ENCODE peak calls at places on chromosome 7, in four cellular contexts. One of them, this sample, is unnamed.

GRCh38 chr7:83820641-83821040 is 171.7 kb upstream of the SEMA3E start:
- DNase-seq in endodermal cell: no peak
- DNase-seq in Peyer's patch: no peak
- DNase-seq in upper lobe of right lung: no peak
- DNase-seq in this sample: no peak

GRCh38 chr7:26664735-26665420 is 199.5 kb downstream of the SKAP2 start:
- DNase-seq in endodermal cell: no peak
- DNase-seq in Peyer's patch: no peak
- DNase-seq in upper lobe of right lung: no peak
- DNase-seq in this sample: peak; percentile 64

GRCh38 chr7:158649279-158649678 is 55.3 kb downstream of the NCAPG2 start:
- DNase-seq in endodermal cell: no peak
- DNase-seq in Peyer's patch: no peak
- DNase-seq in upper lobe of right lung: no peak
- DNase-seq in this sample: peak; percentile 26

GRCh38 chr7:27175005-27175625 is 995 bp upstream of the HOXA10 start:
- DNase-seq in endodermal cell: peak; percentile 72
- DNase-seq in Peyer's patch: no peak
- DNase-seq in upper lobe of right lung: peak; percentile 52
- DNase-seq in this sample: no peak

GRCh38 chr7:112416127-112416526 is 34.1 kb upstream of the IFRD1 start:
- DNase-seq in endodermal cell: no peak
- DNase-seq in Peyer's patch: no peak
- DNase-seq in upper lobe of right lung: no peak
- DNase-seq in this sample: no peak

GRCh38 chr7:40457776-40458480 is 323.1 kb downstream of the SUGCT start:
- DNase-seq in endodermal cell: no peak
- DNase-seq in Peyer's patch: no peak
- DNase-seq in upper lobe of right lung: no peak
- DNase-seq in this sample: no peak

GRCh38 chr7:44977304-44977858 is 1.4 kb downstream of the MYO1G start:
- DNase-seq in endodermal cell: no peak
- DNase-seq in Peyer's patch: no peak
- DNase-seq in upper lobe of right lung: no peak
- DNase-seq in this sample: no peak

GRCh38 chr7:65812281-65812680 is 60.6 kb upstream of the VKORC1L1 start:
- DNase-seq in endodermal cell: no peak
- DNase-seq in Peyer's patch: no peak
- DNase-seq in upper lobe of right lung: no peak
- DNase-seq in this sample: no peak

DNA sequence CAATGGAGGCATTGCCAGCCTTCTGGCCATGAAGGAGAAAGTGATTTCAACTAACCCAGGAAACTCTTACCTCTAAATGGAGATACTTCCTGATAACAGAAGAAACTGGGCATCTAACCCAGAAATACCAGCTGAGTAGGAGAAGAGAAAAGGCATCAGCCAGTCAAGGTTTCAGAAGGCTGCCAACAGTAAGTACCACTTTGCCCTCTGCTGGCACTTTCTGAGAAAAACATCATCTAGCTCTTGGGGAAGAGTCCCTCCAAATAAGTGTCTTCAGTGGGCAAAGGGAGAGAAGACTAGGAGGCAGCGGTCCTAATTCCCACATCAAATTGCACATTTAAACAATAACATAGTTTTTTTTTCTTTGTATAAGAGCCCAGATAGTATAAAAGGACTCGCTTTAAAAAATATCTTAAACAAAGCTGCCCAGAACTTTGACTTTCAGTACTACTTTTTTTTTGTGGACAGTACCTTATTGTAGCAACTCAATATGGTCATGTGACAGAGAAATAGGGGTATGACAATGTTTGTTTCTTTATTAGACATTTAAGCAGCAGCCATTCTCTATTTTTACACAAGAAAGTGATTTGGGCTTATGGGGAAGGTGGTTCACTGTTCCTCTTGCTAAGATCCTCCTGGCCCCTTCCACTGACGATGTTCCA is 157.3 kb downstream of the CTTNBP2 start:
- DNase-seq in endodermal cell: peak; percentile 75
- DNase-seq in Peyer's patch: no peak
- DNase-seq in upper lobe of right lung: no peak
- DNase-seq in this sample: no peak
- TF ChIP-seq CTCF in endodermal cell: peak; percentile 86
- TF ChIP-seq CTCF in Peyer's patch: peak; percentile 76
- TF ChIP-seq CTCF in upper lobe of right lung: peak; percentile 48
- TF ChIP-seq CTCF in this sample: peak; percentile 79

GRCh38 chr7:141702047-141702567 is at the start of gene DENND11:
- DNase-seq in endodermal cell: peak; percentile 75
- DNase-seq in Peyer's patch: peak; percentile 75
- DNase-seq in upper lobe of right lung: peak; percentile 81
- DNase-seq in this sample: no peak

GRCh38 chr7:141701489-141702046 is 398 bp downstream of the DENND11 start:
- DNase-seq in endodermal cell: peak; percentile 81
- DNase-seq in Peyer's patch: peak; percentile 62
- DNase-seq in upper lobe of right lung: peak; percentile 74
- DNase-seq in this sample: no peak

GRCh38 chr7:141699860-141700259 is 2.1 kb downstream of the DENND11 start:
- DNase-seq in endodermal cell: no peak
- DNase-seq in Peyer's patch: no peak
- DNase-seq in upper lobe of right lung: no peak
- DNase-seq in this sample: no peak

GRCh38 chr7:141700848-141701371 is 1.1 kb downstream of the DENND11 start:
- DNase-seq in endodermal cell: peak; percentile 77
- DNase-seq in Peyer's patch: no peak
- DNase-seq in upper lobe of right lung: no peak
- DNase-seq in this sample: no peak

DNA sequence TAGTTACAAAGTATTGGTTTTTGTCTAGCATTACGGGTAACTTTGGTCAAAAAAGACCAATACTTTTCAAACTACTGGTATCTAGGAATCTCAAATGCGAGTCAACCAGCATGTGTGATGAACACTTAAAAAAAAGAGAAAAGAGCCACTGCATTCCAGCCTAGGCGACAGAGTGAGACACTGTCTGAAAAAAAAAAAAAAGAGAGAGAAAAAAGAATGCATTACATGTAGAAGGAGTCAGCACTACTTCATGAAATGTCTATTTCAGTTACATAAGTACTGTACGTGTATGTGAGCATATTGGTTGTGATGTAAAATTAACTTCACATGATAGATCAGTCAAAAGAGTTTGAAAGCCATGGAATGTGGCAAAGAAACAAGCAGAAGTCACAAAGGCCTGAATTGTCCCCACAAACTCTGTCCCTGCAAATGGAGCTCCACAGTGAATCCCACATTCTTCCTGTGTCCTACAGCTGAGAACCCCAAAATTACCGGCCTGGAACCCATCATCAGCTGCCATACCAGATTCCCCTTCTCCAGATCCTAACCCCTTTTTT is 1.6 kb downstream of the DENND11 start:
- DNase-seq in endodermal cell: no peak
- DNase-seq in Peyer's patch: no peak
- DNase-seq in upper lobe of right lung: no peak
- DNase-seq in this sample: no peak
- H3K4me3 ChIP-seq in endodermal cell: peak overlapping the region; percentile 72
- H3K4me3 ChIP-seq in Peyer's patch: peak overlapping the region; percentile 85
- H3K4me3 ChIP-seq in upper lobe of right lung: peak overlapping the region; percentile 73
- H3K4me3 ChIP-seq in this sample: peak overlapping the region; percentile 46

GRCh38 chr7:155663942-155664341 is 19.5 kb downstream of the RBM33 start:
- DNase-seq in endodermal cell: no peak
- DNase-seq in Peyer's patch: no peak
- DNase-seq in upper lobe of right lung: no peak
- DNase-seq in this sample: no peak

GRCh38 chr7:155662343-155663043 is 18.0 kb downstream of the RBM33 start:
- DNase-seq in endodermal cell: no peak
- DNase-seq in Peyer's patch: no peak
- DNase-seq in upper lobe of right lung: no peak
- DNase-seq in this sample: no peak

GRCh38 chr7:155667241-155667849 is 22.9 kb downstream of the RBM33 start:
- DNase-seq in endodermal cell: no peak
- DNase-seq in Peyer's patch: no peak
- DNase-seq in upper lobe of right lung: no peak
- DNase-seq in this sample: no peak

GRCh38 chr7:155665957-155666287 is 21.5 kb downstream of the RBM33 start:
- DNase-seq in endodermal cell: no peak
- DNase-seq in Peyer's patch: no peak
- DNase-seq in upper lobe of right lung: no peak
- DNase-seq in this sample: peak; percentile 80

DNA sequence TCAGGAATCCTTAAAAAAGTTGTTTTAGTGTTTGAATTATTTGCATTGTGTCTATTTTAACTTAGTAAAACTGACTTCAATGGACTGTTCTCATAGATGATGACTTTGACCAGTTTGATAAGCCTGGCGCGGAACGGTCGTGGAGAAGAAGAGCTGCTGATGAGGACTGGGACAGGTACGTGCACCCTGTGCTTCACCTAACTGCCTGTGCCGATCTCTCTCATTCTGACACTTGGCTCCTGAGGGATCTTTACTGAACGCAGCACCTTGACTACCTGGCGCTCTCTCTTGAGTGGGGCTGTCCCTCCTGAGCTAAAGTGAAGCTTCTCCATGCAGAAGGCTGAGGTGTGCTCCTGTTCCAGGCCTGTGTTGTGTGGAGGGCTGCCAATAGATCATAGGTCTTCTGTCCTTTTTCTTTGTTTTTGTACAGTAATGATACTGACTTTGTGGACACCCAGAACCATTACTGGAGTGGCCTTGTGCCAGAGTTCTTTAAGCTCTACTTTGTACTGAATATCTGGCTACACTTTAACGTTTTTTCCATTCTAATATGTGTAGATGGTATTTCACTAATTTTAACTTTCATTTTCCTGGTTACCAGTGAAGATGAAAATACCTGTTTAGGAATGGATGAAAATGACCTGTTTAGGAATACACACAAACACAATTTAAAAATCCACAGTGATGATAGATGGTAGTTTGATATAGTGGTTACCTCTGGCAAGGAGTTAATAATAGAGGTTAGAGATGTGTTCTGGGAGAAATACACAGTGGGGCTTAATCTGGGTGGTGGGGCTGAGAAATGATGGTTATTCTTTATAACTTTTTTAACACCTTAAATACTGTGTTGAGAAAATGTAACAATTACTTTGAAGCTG is 20.9 kb downstream of the RBM33 start:
- DNase-seq in endodermal cell: no peak
- DNase-seq in Peyer's patch: no peak
- DNase-seq in upper lobe of right lung: no peak
- DNase-seq in this sample: no peak
- TF ChIP-seq CTCF in endodermal cell: no peak
- TF ChIP-seq CTCF in Peyer's patch: no peak
- TF ChIP-seq CTCF in upper lobe of right lung: no peak
- TF ChIP-seq CTCF in this sample: no peak

GRCh38 chr7:67610897-67611296 is 614.3 kb downstream of the TYW1 start:
- DNase-seq in endodermal cell: no peak
- DNase-seq in Peyer's patch: no peak
- DNase-seq in upper lobe of right lung: no peak
- DNase-seq in this sample: no peak
- H3K4me3 ChIP-seq in endodermal cell: no peak overlapping the region
- H3K4me3 ChIP-seq in Peyer's patch: no peak overlapping the region
- H3K4me3 ChIP-seq in upper lobe of right lung: no peak overlapping the region
- H3K4me3 ChIP-seq in this sample: no peak overlapping the region